ENCODE peak calls at places on chromosomes 2 and 18, in five cellular contexts. T, H, D, A and J are unnamed samples.

GRCh38 chr18:70245941-70246537 is 40.6 kb upstream of the RTTN start:
- DNase-seq in T (no peak), H (no peak), D (no peak), A (no peak), J (no peak)

GRCh38 chr18:35478520-35479435 is 19.0 kb downstream of the INO80C start:
- DNase-seq in T (peak; percentile 82), H (no peak), D (no peak), A (no peak), J (no peak)

GRCh38 chr2:55085113-55085713 is 35.0 kb upstream of the RTN4 start:
- DNase-seq in T (no peak), H (no peak), D (no peak), A (no peak), J (no peak)

GRCh38 chr18:48669991-48670750 is 131.3 kb downstream of the CTIF start:
- DNase-seq in T (no peak), H (peak; percentile 28), D (no peak), A (no peak), J (no peak)

GRCh38 chr2:163708265-163708664 is 27.5 kb downstream of the FIGN start:
- DNase-seq in T (no peak), H (no peak), D (no peak), A (no peak), J (no peak)

GRCh38 chr18:39624934-39625333 is 2059.3 kb upstream of the CELF4 start:
- DNase-seq in T (no peak), H (no peak), D (no peak), A (no peak), J (no peak)

GRCh38 chr2:63680455-63680854 is 91.7 kb downstream of the MDH1 start:
- DNase-seq in T (no peak), H (no peak), D (no peak), A (no peak), J (no peak)

GRCh38 chr2:38876407-38876806 is 631 bp downstream of the MORN2 start:
- DNase-seq in T (peak; percentile 6), H (no peak), D (no peak), A (no peak), J (no peak)

GRCh38 chr2:130957920-130958319 is 121.2 kb downstream of the ARHGEF4 start:
- DNase-seq in T (no peak), H (no peak), D (no peak), A (no peak), J (no peak)

GRCh38 chr2:151928380-151928779 is 100.2 kb upstream of the ARL5A start:
- DNase-seq in T (peak; percentile 15), H (no peak), D (no peak), A (no peak), J (no peak)

GRCh38 chr18:50805732-50806131 is 14.1 kb downstream of the MRO start:
- DNase-seq in T (no peak), H (no peak), D (no peak), A (no peak), J (no peak)

GRCh38 chr2:133788391-133788790 is 220.1 kb upstream of the NCKAP5 start:
- DNase-seq in T (no peak), H (no peak), D (no peak), A (no peak), J (no peak)

GRCh38 chr2:105887246-105887645 is 142.5 kb downstream of the NCK2 start:
- DNase-seq in T (no peak), H (no peak), D (no peak), A (no peak), J (no peak)

GRCh38 chr2:218889937-218890336 is 9.3 kb downstream of the WNT10A start:
- DNase-seq in T (no peak), H (no peak), D (no peak), A (no peak), J (no peak)

GRCh38 chr2:197052371-197052770 is 125.9 kb upstream of the PGAP1 start:
- DNase-seq in T (no peak), H (no peak), D (no peak), A (no peak), J (no peak)

GRCh38 chr2:29174937-29175336 is 59.7 kb downstream of the CLIP4 start:
- DNase-seq in T (no peak), H (no peak), D (no peak), A (no peak), J (no peak)

GRCh38 chr2:212484563-212485080 is 54.0 kb downstream of the ERBB4 start:
- DNase-seq in T (no peak), H (no peak), D (no peak), A (no peak), J (no peak)

GRCh38 chr2:128442053-128442751 is 123.5 kb upstream of the HS6ST1 start:
- DNase-seq in T (no peak), H (peak; percentile 63), D (no peak), A (peak; percentile 61), J (no peak)

GRCh38 chr18:328928-329327 is 61.1 kb upstream of the THOC1 start:
- DNase-seq in T (no peak), H (no peak), D (no peak), A (no peak), J (no peak)

GRCh38 chr18:13943338-13943737 is 28.0 kb upstream of the MC2R start:
- DNase-seq in T (no peak), H (no peak), D (no peak), A (no peak), J (no peak)

GRCh38 chr2:36433311-36434217 is 78.0 kb downstream of the CRIM1 start:
- DNase-seq in T (no peak), H (peak; percentile 75), D (no peak), A (no peak), J (no peak)

GRCh38 chr18:3753116-3753515 is 303.1 kb downstream of the TGIF1 start:
- DNase-seq in T (no peak), H (no peak), D (no peak), A (no peak), J (no peak)

GRCh38 chr2:228417966-228418365 is 236.5 kb upstream of the SPHKAP start:
- DNase-seq in T (no peak), H (no peak), D (no peak), A (no peak), J (no peak)

GRCh38 chr2:172091626-172092566 is 6.6 kb downstream of the DLX1 start:
- DNase-seq in T (no peak), H (no peak), D (no peak), A (no peak), J (no peak)

GRCh38 chr2:1606421-1607235 is 137.7 kb downstream of the PXDN start:
- DNase-seq in T (no peak), H (no peak), D (no peak), A (no peak), J (no peak)

GRCh38 chr2:152534460-152535131 is 182.7 kb downstream of the PRPF40A start:
- DNase-seq in T (no peak), H (no peak), D (no peak), A (no peak), J (no peak)

GRCh38 chr2:132521321-132521720 is 104.7 kb downstream of the GPR39 start:
- DNase-seq in T (no peak), H (no peak), D (no peak), A (no peak), J (no peak)

GRCh38 chr2:23839919-23840318 is 87.0 kb downstream of the ATAD2B start:
- DNase-seq in T (no peak), H (no peak), D (no peak), A (no peak), J (no peak)

GRCh38 chr18:31097666-31098065 is 4.6 kb downstream of the DSC2 start:
- DNase-seq in T (no peak), H (no peak), D (no peak), A (no peak), J (no peak)

GRCh38 chr18:69943021-69943420 is 4.7 kb downstream of the CD226 start:
- DNase-seq in T (no peak), H (no peak), D (no peak), A (no peak), J (no peak)

GRCh38 chr18:57585846-57586242 is 658 bp downstream of the FECH start:
- DNase-seq in T (no peak), H (no peak), D (no peak), A (no peak), J (no peak)

GRCh38 chr2:134320930-134321329 is 67.1 kb downstream of the MGAT5 start:
- DNase-seq in T (no peak), H (no peak), D (no peak), A (no peak), J (no peak)

GRCh38 chr2:234592541-234592940 is 95.7 kb upstream of the ARL4C start:
- DNase-seq in T (no peak), H (no peak), D (no peak), A (no peak), J (no peak)

GRCh38 chr2:187075106-187076070 is 226.4 kb upstream of the ZSWIM2 start:
- DNase-seq in T (no peak), H (no peak), D (no peak), A (no peak), J (no peak)

GRCh38 chr2:212711851-212712250 is 173.2 kb upstream of the ERBB4 start:
- DNase-seq in T (no peak), H (no peak), D (no peak), A (no peak), J (no peak)

GRCh38 chr18:38545071-38545470 is 979.5 kb upstream of the CELF4 start:
- DNase-seq in T (no peak), H (no peak), D (peak; percentile 17), A (no peak), J (no peak)
- TF ChIP-seq CTCF in T (no peak), H (no peak), D (peak; percentile 12), A (no peak), J (peak; percentile 49)

GRCh38 chr2:34492781-34493455 is 893.8 kb upstream of the FAM98A start:
- DNase-seq in T (no peak), H (no peak), D (no peak), A (no peak), J (no peak)

GRCh38 chr2:34481542-34481941 is 882.4 kb upstream of the FAM98A start:
- DNase-seq in T (no peak), H (no peak), D (no peak), A (no peak), J (no peak)

DNA sequence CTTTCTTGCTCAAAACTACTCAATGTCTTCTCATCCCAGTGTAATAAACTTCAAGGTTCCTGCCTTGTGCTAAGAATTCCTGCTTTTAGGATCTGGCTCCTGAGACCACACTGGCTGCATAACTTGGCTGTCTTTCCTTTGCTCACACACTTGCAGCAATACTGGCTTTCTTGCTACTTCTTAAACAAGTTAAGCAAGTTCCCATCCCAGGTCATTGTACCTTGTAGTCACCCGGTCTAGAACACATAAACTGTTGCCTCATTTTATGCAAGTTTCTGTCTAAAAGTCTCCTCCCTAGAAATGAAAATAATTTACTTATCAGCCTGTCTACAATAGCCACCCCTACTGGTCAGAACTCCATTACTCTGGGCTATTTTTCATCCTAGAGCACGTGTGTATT is 887.8 kb upstream of the FAM98A start:
- DNase-seq in T (no peak), H (no peak), D (no peak), A (no peak), J (no peak)
- TF ChIP-seq CTCF in T (no peak), H (no peak), D (no peak), A (no peak), J (no peak)

DNA sequence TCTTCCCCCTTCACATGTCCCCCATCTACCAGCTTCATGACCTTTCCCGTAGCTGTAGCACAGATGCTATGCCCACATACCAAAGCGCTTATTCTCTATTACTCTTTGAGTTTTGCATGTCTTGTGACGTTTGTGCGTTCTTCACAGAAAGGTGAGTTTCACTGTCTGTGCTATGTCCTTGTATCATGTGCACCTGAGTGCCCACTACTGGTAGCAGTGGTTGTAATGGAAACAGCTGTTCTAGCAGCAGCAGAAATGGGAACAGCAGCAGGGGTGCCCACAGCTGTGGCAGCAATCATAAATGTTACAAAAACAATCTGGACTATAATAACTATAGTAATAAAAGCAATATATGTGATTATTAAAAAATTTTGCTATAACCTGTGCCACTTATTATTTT is 127.1 kb downstream of the STK39 start:
- DNase-seq in T (no peak), H (no peak), D (no peak), A (no peak), J (no peak)
- TF ChIP-seq CTCF in T (no peak), H (no peak), D (no peak), A (no peak), J (no peak)

GRCh38 chr2:230814616-230815015 is 50.1 kb upstream of the ITM2C start:
- DNase-seq in T (peak; percentile 45), H (no peak), D (no peak), A (no peak), J (no peak)
- TF ChIP-seq CTCF in T (peak; percentile 46), H (no peak), D (no peak), A (no peak), J (peak; percentile 50)